ENCODE peak calls at places on chromosome 16, in eight cellular contexts. W is activated T-cell treated with anti-CD3 and anti-CD28 coated beads for 24 hours, I is cardiac septum, Q is HT1080, E is T follicular helper cell, X is transverse colon, Y is amygdala, B is stomach. C is an unnamed sample.

GRCh38 chr16:52497067-52497816 is 49.7 kb downstream of the TOX3 start:
- DNase-seq in X (no peak), B (no peak), Y (no peak), Q (peak), I (no peak), E (no peak), W (no peak), C (peak)

GRCh38 chr16:21283521-21284289 is 5.6 kb upstream of the CRYM start:
- DNase-seq in Q (no peak), Y (peak), B (peak), W (no peak), I (peak), E (no peak), X (peak), C (peak)

GRCh38 chr16:89295915-89296314 is 78.4 kb downstream of the ZNF778 start:
- DNase-seq in Y (no peak), Q (no peak), E (no peak), I (no peak), W (no peak), B (no peak), X (no peak), C (no peak)

GRCh38 chr16:24754543-24754942 is 25.1 kb downstream of the TNRC6A start:
- DNase-seq in B (no peak), I (no peak), W (no peak), X (no peak), Q (no peak), Y (no peak), E (no peak), C (no peak)

GRCh38 chr16:89863741-89864391 is 9.5 kb upstream of the TCF25 start:
- DNase-seq in I (no peak), Q (no peak), E (no peak), B (no peak), X (peak), Y (peak), W (peak), C (peak)

GRCh38 chr16:4681471-4682083 is 11.8 kb upstream of the NUDT16L1 start:
- DNase-seq in B (no peak), W (no peak), X (no peak), I (no peak), Q (no peak), E (no peak), Y (no peak), C (no peak)

GRCh38 chr16:5633845-5634440 is 536.3 kb upstream of the EEF2KMT start:
- DNase-seq in W (no peak), B (no peak), I (no peak), X (no peak), Q (peak), Y (no peak), E (no peak), C (peak)

GRCh38 chr16:17301184-17301583 is 169.6 kb downstream of the XYLT1 start:
- DNase-seq in Y (no peak), W (no peak), I (no peak), Q (no peak), B (no peak), X (no peak), E (no peak), C (no peak)

GRCh38 chr16:74660383-74660782 is 6.3 kb downstream of the RFWD3 start:
- DNase-seq in W (no peak), E (no peak), Q (no peak), X (no peak), I (no peak), B (no peak), Y (no peak), C (no peak)

GRCh38 chr16:62276632-62277031 is 240.4 kb upstream of the CDH8 start:
- DNase-seq in E (no peak), W (no peak), X (no peak), I (no peak), B (no peak), Q (no peak), Y (no peak), C (no peak)

C was measured in small intestine.